ENCODE peak calls at places on chromosomes 4 and X, in eight cellular contexts. R is thoracic aorta; Z is CD8-positive, alpha-beta memory T cell; E is K562; S is lower lobe of right lung; U is tibial nerve; C is cardiac muscle cell; W is RWPE1. B is an unnamed sample.

GRCh38 chrX:131741103-131741581 is 197.3 kb downstream of the OR13H1 start:
- DNase-seq in R (no peak), Z (no peak), E (no peak), S (no peak), U (no peak), C (no peak), W (no peak), B (no peak)

GRCh38 chr4:158666892-158667291 is 4.8 kb downstream of the C4orf46 start:
- DNase-seq in R (no peak), Z (no peak), E (no peak), S (no peak), U (no peak), C (no peak), W (no peak), B (no peak)

GRCh38 chr4:176002007-176002623 is 63.5 kb upstream of the WDR17 start:
- DNase-seq in R (no peak), Z (no peak), E (no peak), S (peak), U (no peak), C (peak), W (peak), B (peak)

GRCh38 chrX:112997991-112998390 is 157.4 kb upstream of the AMOT start:
- DNase-seq in R (no peak), Z (no peak), E (no peak), S (no peak), U (no peak), C (peak), W (no peak), B (no peak)

GRCh38 chrX:105608745-105609144 is 213.6 kb upstream of the NRK start:
- DNase-seq in R (no peak), Z (no peak), E (no peak), S (no peak), U (no peak), C (no peak), W (peak), B (no peak)

GRCh38 chr4:21470531-21470930 is 478.0 kb downstream of the KCNIP4 start:
- DNase-seq in R (no peak), Z (no peak), E (no peak), S (no peak), U (no peak), C (no peak), W (peak), B (no peak)

GRCh38 chr4:10722957-10723356 is 38.4 kb upstream of the CLNK start:
- DNase-seq in R (no peak), Z (no peak), E (no peak), S (no peak), U (no peak), C (no peak), W (no peak), B (no peak)

GRCh38 chr4:56511098-56511497 is 5.5 kb downstream of the ARL9 start:
- DNase-seq in R (no peak), Z (no peak), E (no peak), S (no peak), U (no peak), C (no peak), W (no peak), B (no peak)

GRCh38 chr4:21134994-21135393 is 434.7 kb downstream of the PACRGL start:
- DNase-seq in R (no peak), Z (no peak), E (no peak), S (no peak), U (no peak), C (peak), W (no peak), B (no peak)

GRCh38 chr4:168496834-168497233 is at the start of gene PALLD:
- DNase-seq in R (no peak), Z (no peak), E (no peak), S (peak), U (no peak), C (peak), W (no peak), B (no peak)

GRCh38 chr4:75633846-75634245 is 3.5 kb upstream of the CDKL2 start:
- DNase-seq in R (no peak), Z (no peak), E (no peak), S (no peak), U (no peak), C (no peak), W (no peak), B (no peak)

GRCh38 chr4:179307297-179308136 is 1865.3 kb upstream of the AGA start:
- DNase-seq in R (no peak), Z (no peak), E (peak), S (no peak), U (no peak), C (peak), W (no peak), B (no peak)

GRCh38 chr4:21827575-21827974 is 121.0 kb downstream of the KCNIP4 start:
- DNase-seq in R (no peak), Z (no peak), E (no peak), S (no peak), U (no peak), C (no peak), W (no peak), B (no peak)

GRCh38 chr4:15653864-15654391 is 1.2 kb downstream of the FBXL5 start:
- DNase-seq in R (no peak), Z (no peak), E (peak), S (no peak), U (no peak), C (peak), W (peak), B (no peak)

GRCh38 chrX:134294548-134294947 is 57.6 kb downstream of the CCDC160 start:
- DNase-seq in R (no peak), Z (no peak), E (peak), S (no peak), U (no peak), C (peak), W (peak), B (no peak)

GRCh38 chr4:121799208-121799823 is 1.8 kb upstream of the EXOSC9 start:
- DNase-seq in R (no peak), Z (no peak), E (no peak), S (no peak), U (no peak), C (no peak), W (no peak), B (no peak)

GRCh38 chr4:102687373-102687981 is 73.3 kb downstream of the MANBA start:
- DNase-seq in R (no peak), Z (no peak), E (no peak), S (no peak), U (no peak), C (no peak), W (peak), B (no peak)

GRCh38 chr4:139015948-139016451 is 419 bp downstream of the NOCT start:
- DNase-seq in R (no peak), Z (peak), E (peak), S (peak), U (no peak), C (peak), W (peak), B (peak)

GRCh38 chr4:15702941-15703403 is at the start of gene BST1:
- DNase-seq in R (no peak), Z (peak), E (no peak), S (peak), U (peak), C (no peak), W (no peak), B (peak)

GRCh38 chrX:107565916-107566602 is 62.3 kb upstream of the PRPS1 start:
- DNase-seq in R (no peak), Z (no peak), E (peak), S (no peak), U (no peak), C (peak), W (peak), B (no peak)

GRCh38 chr4:38512840-38513239 is 151.2 kb upstream of the KLF3 start:
- DNase-seq in R (no peak), Z (no peak), E (no peak), S (no peak), U (no peak), C (no peak), W (no peak), B (no peak)

GRCh38 chr4:107071108-107071507 is 35.0 kb upstream of the DKK2 start:
- DNase-seq in R (no peak), Z (no peak), E (no peak), S (no peak), U (no peak), C (no peak), W (no peak), B (no peak)

GRCh38 chrX:51956441-51956840 is 63.0 kb downstream of the MAGED1 start:
- DNase-seq in R (no peak), Z (no peak), E (no peak), S (no peak), U (no peak), C (no peak), W (no peak), B (no peak)

GRCh38 chr4:120801171-120801758 is 121.3 kb downstream of the PRDM5 start:
- DNase-seq in R (peak), Z (no peak), E (no peak), S (no peak), U (no peak), C (peak), W (peak), B (peak)

GRCh38 chr4:86977621-86978184 is 42.9 kb downstream of the AFF1 start:
- DNase-seq in R (no peak), Z (no peak), E (no peak), S (no peak), U (no peak), C (no peak), W (peak), B (no peak)

GRCh38 chr4:89303177-89303576 is 4.4 kb downstream of the GPRIN3 start:
- DNase-seq in R (no peak), Z (peak), E (no peak), S (peak), U (no peak), C (no peak), W (no peak), B (no peak)

GRCh38 chrX:84339507-84340364 is 151.7 kb upstream of the RPS6KA6 start:
- DNase-seq in R (no peak), Z (no peak), E (peak), S (no peak), U (no peak), C (peak), W (peak), B (no peak)

GRCh38 chr4:113145519-113146291 is 96.3 kb downstream of the ANK2 start:
- DNase-seq in R (no peak), Z (no peak), E (no peak), S (no peak), U (no peak), C (peak), W (no peak), B (peak)

GRCh38 chr4:38902695-38903094 is 35.1 kb downstream of the FAM114A1 start:
- DNase-seq in R (no peak), Z (no peak), E (peak), S (no peak), U (no peak), C (peak), W (peak), B (no peak)

GRCh38 chrX:56233682-56234081 is 1.5 kb downstream of the KLF8 start:
- DNase-seq in R (peak), Z (no peak), E (no peak), S (peak), U (peak), C (peak), W (no peak), B (no peak)

GRCh38 chr4:39083164-39083563 is 21.1 kb downstream of the KLHL5 start:
- DNase-seq in R (no peak), Z (no peak), E (no peak), S (no peak), U (no peak), C (no peak), W (peak), B (no peak)

GRCh38 chr4:186851291-186852077 is 127.8 kb upstream of the FAT1 start:
- DNase-seq in R (no peak), Z (no peak), E (no peak), S (no peak), U (no peak), C (no peak), W (no peak), B (no peak)

GRCh38 chrX:13254076-13254785 is 65.6 kb downstream of the ATXN3L start:
- DNase-seq in R (no peak), Z (no peak), E (peak), S (peak), U (no peak), C (no peak), W (peak), B (no peak)

GRCh38 chrX:110836982-110837381 is 41.4 kb upstream of the CHRDL1 start:
- DNase-seq in R (no peak), Z (no peak), E (peak), S (no peak), U (no peak), C (peak), W (no peak), B (no peak)

GRCh38 chrX:151000901-151001301 is 17.8 kb downstream of the HMGB3 start:
- DNase-seq in R (no peak), Z (no peak), E (no peak), S (no peak), U (no peak), C (no peak), W (no peak), B (no peak)

GRCh38 chrX:98071331-98071730 is 1187.6 kb downstream of the RPA4 start:
- DNase-seq in R (no peak), Z (no peak), E (no peak), S (no peak), U (no peak), C (no peak), W (no peak), B (no peak)

GRCh38 chr4:113761682-113762060 is at the start of gene CAMK2D:
- DNase-seq in R (peak), Z (peak), E (no peak), S (peak), U (peak), C (peak), W (peak), B (peak)

GRCh38 chr4:88446124-88446523 is 10.8 kb upstream of the HERC5 start:
- DNase-seq in R (no peak), Z (no peak), E (no peak), S (no peak), U (no peak), C (no peak), W (peak), B (no peak)

DNA sequence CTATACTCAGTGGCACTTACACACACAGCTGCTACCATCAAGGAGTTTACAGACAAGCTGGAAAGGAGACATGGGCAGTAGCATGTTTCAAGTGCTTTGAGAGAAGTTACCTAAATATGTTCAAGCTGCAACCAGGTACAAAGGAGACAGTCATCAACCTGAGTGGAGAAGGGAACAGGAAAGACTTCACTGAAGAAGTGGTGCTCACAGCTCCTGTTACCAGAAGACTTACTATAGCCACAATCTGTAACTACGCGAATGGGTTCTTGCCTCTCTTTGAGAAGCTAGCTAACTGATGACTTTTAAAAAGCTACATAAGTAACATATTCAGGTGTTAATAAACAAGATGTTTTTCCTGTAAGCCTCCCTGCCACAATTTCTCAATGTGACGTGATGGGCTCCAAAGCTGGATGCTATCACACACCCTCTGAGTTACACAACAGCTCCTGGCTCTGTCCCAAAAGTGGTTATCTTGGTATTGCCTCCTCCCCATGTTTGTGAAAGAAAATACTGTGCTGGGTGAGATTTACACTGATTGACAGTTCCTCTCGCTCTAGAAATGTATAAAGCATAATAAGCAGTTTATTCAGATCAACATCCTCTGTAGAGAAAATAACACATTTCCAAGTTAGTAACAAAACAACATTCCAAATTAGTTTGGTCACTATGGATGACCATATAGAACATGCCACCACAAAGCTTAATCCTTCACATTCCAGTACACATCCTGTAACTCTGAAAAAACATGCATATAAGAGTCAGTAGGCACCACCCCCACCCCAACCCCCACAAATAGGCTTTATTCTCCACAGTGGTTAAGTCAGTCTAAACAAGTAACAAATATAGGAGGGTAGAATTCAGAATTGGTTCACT is 81.8 kb downstream of the FRYL start:
- DNase-seq in R (no peak), Z (no peak), E (peak), S (no peak), U (peak), C (peak), W (peak), B (no peak)
- H3K27ac ChIP-seq in R (no peak), Z (no peak), E (no peak), S (no peak), U (peak), C (peak), W (peak), B (peak)

GRCh38 chr4:145785391-145786008 is 105.6 kb downstream of the C4orf51 start:
- DNase-seq in R (no peak), Z (no peak), E (no peak), S (no peak), U (no peak), C (no peak), W (no peak), B (no peak)
- H3K27ac ChIP-seq in R (peak), Z (no peak), E (no peak), S (no peak), U (no peak), C (no peak), W (no peak), B (no peak)

GRCh38 chr4:62487016-62487415 is 1286.9 kb downstream of the ADGRL3 start:
- DNase-seq in R (no peak), Z (no peak), E (no peak), S (no peak), U (no peak), C (no peak), W (no peak), B (no peak)

GRCh38 chr4:62484357-62484756 is 1284.2 kb downstream of the ADGRL3 start:
- DNase-seq in R (no peak), Z (no peak), E (no peak), S (no peak), U (no peak), C (no peak), W (no peak), B (no peak)

GRCh38 chr4:62482355-62482754 is 1282.2 kb downstream of the ADGRL3 start:
- DNase-seq in R (no peak), Z (no peak), E (no peak), S (no peak), U (no peak), C (no peak), W (no peak), B (no peak)
- H3K27ac ChIP-seq in R (no peak), Z (no peak), E (no peak), S (no peak), U (no peak), C (no peak), W (no peak), B (no peak)

DNA sequence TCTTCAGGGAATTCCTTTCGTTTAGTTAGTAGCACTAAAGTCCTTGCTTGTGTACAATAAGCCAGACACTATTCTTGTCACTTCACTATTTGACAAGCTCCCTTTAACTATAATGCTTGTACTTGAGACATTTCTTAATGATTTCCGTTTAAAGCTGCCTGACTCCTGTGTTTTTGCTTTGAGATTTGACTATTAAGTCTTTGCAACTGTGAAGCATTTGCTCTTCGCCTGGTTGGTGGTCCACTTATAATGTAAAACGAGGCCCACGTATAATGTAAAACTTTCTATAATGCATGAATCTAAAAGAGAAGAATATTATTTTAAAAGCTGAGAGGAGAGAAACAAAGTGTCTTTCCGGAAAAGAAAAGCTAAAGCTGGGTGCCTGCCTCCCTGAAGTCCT is 204.1 kb upstream of the FAM47C start:
- DNase-seq in R (no peak), Z (no peak), E (no peak), S (no peak), U (no peak), C (no peak), W (no peak), B (no peak)
- H3K27ac ChIP-seq in R (no peak), Z (no peak), E (no peak), S (no peak), U (no peak), C (no peak), W (no peak), B (no peak)

DNA sequence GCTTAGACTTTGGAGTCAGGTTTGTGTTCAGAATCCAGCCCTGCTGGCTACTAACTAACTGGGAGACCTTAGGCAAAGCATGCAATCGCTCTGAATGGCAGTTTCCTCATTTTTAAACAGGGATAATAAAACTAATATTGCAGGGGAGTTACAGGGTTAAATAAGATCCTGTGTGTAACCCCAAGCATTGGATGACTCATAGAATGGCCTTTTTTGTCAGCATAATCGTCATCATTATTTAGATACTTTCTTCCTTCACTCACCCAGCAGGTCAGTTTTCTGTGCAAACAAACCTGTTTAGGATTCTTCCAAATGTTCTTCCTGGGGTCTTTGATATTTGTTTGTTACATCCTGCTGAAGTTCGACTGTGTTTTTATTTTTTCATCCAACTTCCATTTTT is 208.2 kb downstream of the EVC2 start:
- DNase-seq in R (no peak), Z (no peak), E (no peak), S (no peak), U (no peak), C (no peak), W (peak), B (no peak)
- H3K27ac ChIP-seq in R (no peak), Z (no peak), E (no peak), S (no peak), U (no peak), C (no peak), W (no peak), B (no peak)

GRCh38 chr4:161419822-161420221 is 744.0 kb downstream of the FSTL5 start:
- DNase-seq in R (no peak), Z (no peak), E (no peak), S (no peak), U (no peak), C (no peak), W (no peak), B (no peak)
- H3K27ac ChIP-seq in R (no peak), Z (no peak), E (no peak), S (no peak), U (no peak), C (no peak), W (no peak), B (no peak)

B was measured in substantia nigra.